ENCODE peak calls at places on chromosome 11, in four cellular contexts. One of them, this sample, is unnamed. For H3K4me1, the result is how much of the 10 kb centered on the place peaks cover.

GRCh38 chr11:89220684-89221339 is 43.1 kb downstream of the TYR start:
- DNase-seq in HCT116: no peak
- DNase-seq in right lobe of liver: no peak
- DNase-seq in fibroblast of lung: no peak
- DNase-seq in this sample: no peak

GRCh38 chr11:67613960-67614715 is 7.4 kb downstream of the NDUFV1 start:
- DNase-seq in HCT116: peak
- DNase-seq in right lobe of liver: peak
- DNase-seq in fibroblast of lung: peak
- DNase-seq in this sample: peak

GRCh38 chr11:94130589-94131362 is 2.1 kb downstream of the PANX1 start:
- DNase-seq in HCT116: no peak
- DNase-seq in right lobe of liver: no peak
- DNase-seq in fibroblast of lung: peak
- DNase-seq in this sample: no peak

GRCh38 chr11:14248577-14248976 is 110.4 kb downstream of the RRAS2 start:
- DNase-seq in HCT116: no peak
- DNase-seq in right lobe of liver: no peak
- DNase-seq in fibroblast of lung: no peak
- DNase-seq in this sample: no peak

GRCh38 chr11:108726077-108726800 is 61.4 kb downstream of the DDX10 start:
- DNase-seq in HCT116: no peak
- DNase-seq in right lobe of liver: no peak
- DNase-seq in fibroblast of lung: no peak
- DNase-seq in this sample: no peak

GRCh38 chr11:74672956-74673895 is 58.0 kb downstream of the CHRDL2 start:
- DNase-seq in HCT116: no peak
- DNase-seq in right lobe of liver: peak
- DNase-seq in fibroblast of lung: peak
- DNase-seq in this sample: peak

GRCh38 chr11:85791326-85791990 is 19.5 kb downstream of the SYTL2 start:
- DNase-seq in HCT116: no peak
- DNase-seq in right lobe of liver: no peak
- DNase-seq in fibroblast of lung: peak
- DNase-seq in this sample: no peak

GRCh38 chr11:112778091-112778889 is 182.9 kb upstream of the NCAM1 start:
- DNase-seq in HCT116: no peak
- DNase-seq in right lobe of liver: no peak
- DNase-seq in fibroblast of lung: no peak
- DNase-seq in this sample: no peak

GRCh38 chr11:58928082-58928574 is 11.2 kb upstream of the GLYATL1 start:
- DNase-seq in HCT116: no peak
- DNase-seq in right lobe of liver: no peak
- DNase-seq in fibroblast of lung: no peak
- DNase-seq in this sample: no peak

GRCh38 chr11:84714316-84714780 is 912.8 kb downstream of the DLG2 start:
- DNase-seq in HCT116: peak
- DNase-seq in right lobe of liver: peak
- DNase-seq in fibroblast of lung: peak
- DNase-seq in this sample: peak

GRCh38 chr11:98564233-98564632 is 456.5 kb upstream of the CNTN5 start:
- DNase-seq in HCT116: no peak
- DNase-seq in right lobe of liver: no peak
- DNase-seq in fibroblast of lung: no peak
- DNase-seq in this sample: no peak

GRCh38 chr11:74662487-74663103 is 68.6 kb downstream of the CHRDL2 start:
- DNase-seq in HCT116: no peak
- DNase-seq in right lobe of liver: peak
- DNase-seq in fibroblast of lung: no peak
- DNase-seq in this sample: no peak

GRCh38 chr11:134639586-134640330 is 227.7 kb upstream of the B3GAT1 start:
- DNase-seq in HCT116: peak
- DNase-seq in right lobe of liver: no peak
- DNase-seq in fibroblast of lung: no peak
- DNase-seq in this sample: peak

GRCh38 chr11:68354181-68354872 is 41.9 kb downstream of the LRP5 start:
- DNase-seq in HCT116: peak
- DNase-seq in right lobe of liver: peak
- DNase-seq in fibroblast of lung: peak
- DNase-seq in this sample: peak

GRCh38 chr11:864118-864827 is 21.6 kb downstream of the TSPAN4 start:
- DNase-seq in HCT116: no peak
- DNase-seq in right lobe of liver: no peak
- DNase-seq in fibroblast of lung: no peak
- DNase-seq in this sample: no peak

GRCh38 chr11:15968461-15969130 is 387.8 kb downstream of the SOX6 start:
- DNase-seq in HCT116: no peak
- DNase-seq in right lobe of liver: no peak
- DNase-seq in fibroblast of lung: peak
- DNase-seq in this sample: no peak

GRCh38 chr11:87604350-87604749 is 566.6 kb downstream of the TMEM135 start:
- DNase-seq in HCT116: no peak
- DNase-seq in right lobe of liver: no peak
- DNase-seq in fibroblast of lung: no peak
- DNase-seq in this sample: no peak

GRCh38 chr11:25910090-25910489 is 421.8 kb upstream of the ANO3 start:
- DNase-seq in HCT116: no peak
- DNase-seq in right lobe of liver: no peak
- DNase-seq in fibroblast of lung: peak
- DNase-seq in this sample: no peak

GRCh38 chr11:10233581-10233980 is 60.4 kb downstream of the SBF2 start:
- DNase-seq in HCT116: peak
- DNase-seq in right lobe of liver: no peak
- DNase-seq in fibroblast of lung: peak
- DNase-seq in this sample: no peak

GRCh38 chr11:48005133-48005532 is 24.8 kb downstream of the PTPRJ start:
- DNase-seq in HCT116: no peak
- DNase-seq in right lobe of liver: no peak
- DNase-seq in fibroblast of lung: peak
- DNase-seq in this sample: no peak

GRCh38 chr11:76197941-76198640 is 8.2 kb downstream of the WNT11 start:
- DNase-seq in HCT116: no peak
- DNase-seq in right lobe of liver: no peak
- DNase-seq in fibroblast of lung: no peak
- DNase-seq in this sample: no peak

GRCh38 chr11:83265331-83265730 is 20.8 kb downstream of the CCDC90B start:
- DNase-seq in HCT116: no peak
- DNase-seq in right lobe of liver: no peak
- DNase-seq in fibroblast of lung: peak
- DNase-seq in this sample: no peak

GRCh38 chr11:104736503-104736902 is 161.8 kb downstream of the CASP12 start:
- DNase-seq in HCT116: no peak
- DNase-seq in right lobe of liver: no peak
- DNase-seq in fibroblast of lung: no peak
- DNase-seq in this sample: no peak

DNA sequence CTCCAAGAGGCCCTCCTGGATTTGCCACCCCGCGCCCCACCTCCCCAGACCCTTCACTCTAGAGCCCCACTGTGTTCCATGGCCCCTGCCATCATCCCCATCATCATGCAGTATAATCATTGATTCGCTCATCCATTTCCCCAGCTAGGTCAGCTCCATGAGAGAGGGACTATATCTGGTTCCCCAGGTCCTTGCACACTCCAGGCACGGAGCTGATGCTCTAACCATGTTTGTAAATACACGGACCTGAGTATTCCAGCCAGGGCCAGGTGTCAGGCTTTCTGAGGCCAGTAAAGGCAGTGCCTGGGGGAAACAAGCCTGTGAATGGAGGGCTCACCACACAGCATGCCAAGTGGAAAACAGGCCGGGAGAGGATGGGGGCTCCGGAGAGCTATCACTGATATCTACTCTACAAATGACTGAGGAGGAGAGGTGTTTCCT is 27.1 kb upstream of the OAF start:
- DNase-seq in HCT116: no peak
- DNase-seq in right lobe of liver: peak
- DNase-seq in fibroblast of lung: no peak
- DNase-seq in this sample: no peak
- H3K4me1 ChIP-seq in HCT116: under half
- H3K4me1 ChIP-seq in right lobe of liver: under half
- H3K4me1 ChIP-seq in fibroblast of lung: under half
- H3K4me1 ChIP-seq in this sample: under half

DNA sequence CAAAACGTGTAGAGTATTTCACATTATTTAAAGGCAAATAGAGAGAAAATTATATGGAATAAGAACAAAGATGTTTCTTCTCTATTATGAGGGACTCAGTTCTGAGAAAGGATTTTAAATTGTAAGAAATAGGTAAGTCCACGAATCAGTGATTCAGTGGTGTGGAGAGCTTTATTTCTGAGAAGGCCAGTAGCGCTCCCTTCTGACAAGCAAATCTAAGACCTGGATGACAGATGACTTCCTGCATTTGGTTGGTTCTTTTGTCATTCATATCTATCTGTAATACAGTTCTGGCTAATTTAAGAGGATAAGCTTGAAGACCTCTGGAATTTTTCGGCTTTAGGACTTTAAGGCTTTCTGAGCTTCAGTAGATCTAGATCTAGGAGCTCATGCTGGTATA is 7.0 kb downstream of the CD3E start:
- DNase-seq in HCT116: no peak
- DNase-seq in right lobe of liver: no peak
- DNase-seq in fibroblast of lung: no peak
- DNase-seq in this sample: no peak
- H3K4me1 ChIP-seq in HCT116: under half
- H3K4me1 ChIP-seq in right lobe of liver: under half
- H3K4me1 ChIP-seq in fibroblast of lung: under half
- H3K4me1 ChIP-seq in this sample: under half

GRCh38 chr11:44948155-44948554 is 2.5 kb downstream of the TP53I11 start:
- DNase-seq in HCT116: no peak
- DNase-seq in right lobe of liver: no peak
- DNase-seq in fibroblast of lung: no peak
- DNase-seq in this sample: no peak
- H3K4me1 ChIP-seq in HCT116: under half
- H3K4me1 ChIP-seq in right lobe of liver: under half
- H3K4me1 ChIP-seq in fibroblast of lung: under half
- H3K4me1 ChIP-seq in this sample: under half

DNA sequence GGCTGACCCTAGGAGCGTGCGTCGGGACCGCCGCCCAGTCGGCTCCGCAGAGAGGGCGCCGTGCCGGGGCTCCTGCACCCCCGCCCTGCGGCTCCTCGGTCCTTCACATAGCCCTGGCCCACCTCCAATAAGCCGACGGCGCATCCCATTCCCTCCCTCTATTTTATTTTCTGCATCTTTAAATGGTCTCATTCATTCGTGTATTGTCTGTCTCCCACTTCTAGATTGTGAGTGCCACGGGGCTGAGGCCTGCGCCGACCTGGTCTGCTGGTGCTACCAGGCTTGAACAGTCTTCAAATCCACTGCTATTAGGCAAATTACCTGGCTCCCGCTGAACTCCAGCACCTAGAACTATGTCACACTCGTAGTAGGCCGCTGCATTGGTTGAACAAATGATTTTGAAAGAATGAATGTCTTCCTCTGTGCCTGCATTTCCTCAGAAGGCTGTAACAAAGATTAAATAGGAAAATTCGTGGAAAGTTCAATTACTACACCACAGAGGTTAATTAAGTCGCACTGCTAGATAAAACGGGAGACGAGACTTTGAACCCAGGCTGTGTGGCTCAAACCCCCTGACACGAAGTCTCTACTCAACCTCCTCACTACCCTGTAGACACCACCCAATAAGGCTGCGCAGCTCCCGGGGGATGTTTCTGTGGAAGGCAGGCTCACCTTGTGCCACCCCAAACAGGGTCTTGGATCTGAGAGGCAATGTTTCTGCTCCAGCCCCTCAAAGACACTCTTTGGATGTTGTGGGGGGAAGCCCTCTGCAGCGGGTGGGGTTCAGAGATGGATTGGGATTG is 1.2 kb upstream of the PPP1R14B start:
- DNase-seq in HCT116: no peak
- DNase-seq in right lobe of liver: no peak
- DNase-seq in fibroblast of lung: no peak
- DNase-seq in this sample: no peak
- H3K4me1 ChIP-seq in HCT116: half or more
- H3K4me1 ChIP-seq in right lobe of liver: under half
- H3K4me1 ChIP-seq in fibroblast of lung: under half
- H3K4me1 ChIP-seq in this sample: under half

DNA sequence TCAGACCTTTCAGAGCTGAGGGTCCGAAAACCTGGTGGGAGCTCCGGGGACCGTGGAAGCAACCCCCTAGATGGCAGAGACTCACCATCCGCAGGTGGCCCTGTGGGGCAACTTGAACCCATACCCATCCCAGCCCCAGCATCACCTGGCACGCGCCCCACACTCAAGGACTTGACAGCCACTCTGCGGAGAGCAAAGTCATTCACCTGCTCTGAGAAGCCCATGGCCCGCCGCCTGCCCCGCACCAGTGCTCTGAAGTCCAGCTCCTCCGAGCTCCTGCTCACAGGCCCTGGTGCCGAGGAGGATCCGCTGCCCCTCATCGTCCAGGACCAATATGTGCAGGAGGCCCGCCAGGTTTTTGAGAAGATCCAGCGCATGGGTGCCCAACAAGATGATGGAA is 2.0 kb downstream of the ARHGEF17 start:
- DNase-seq in HCT116: no peak
- DNase-seq in right lobe of liver: no peak
- DNase-seq in fibroblast of lung: no peak
- DNase-seq in this sample: no peak
- H3K4me1 ChIP-seq in HCT116: half or more
- H3K4me1 ChIP-seq in right lobe of liver: under half
- H3K4me1 ChIP-seq in fibroblast of lung: under half
- H3K4me1 ChIP-seq in this sample: under half